ENCODE peak calls at places on chromosomes 12 and 14, in six cellular contexts. M, E, N, F, K and D are unnamed samples.

GRCh38 chr12:127162307-127162706 is 1104.7 kb upstream of the TMEM132C start:
- DNase-seq in M (no peak), E (no peak), N (no peak), F (no peak), K (no peak), D (no peak)

GRCh38 chr12:109583733-109584132 is 10.1 kb downstream of the MVK start:
- DNase-seq in M (no peak), E (no peak), N (no peak), F (no peak), K (no peak), D (no peak)

GRCh38 chr14:23284654-23285529 is 1.0 kb downstream of the HOMEZ start:
- DNase-seq in M (no peak), E (no peak), N (no peak), F (no peak), K (peak), D (no peak)

GRCh38 chr12:28248555-28249127 is 58.4 kb downstream of the CCDC91 start:
- DNase-seq in M (no peak), E (no peak), N (no peak), F (no peak), K (no peak), D (no peak)

GRCh38 chr14:91058017-91058675 is 2.3 kb downstream of the RPS6KA5 start:
- DNase-seq in M (no peak), E (no peak), N (no peak), F (no peak), K (no peak), D (no peak)

GRCh38 chr14:54589076-54589475 is 22.1 kb downstream of the SAMD4A start:
- DNase-seq in M (no peak), E (no peak), N (no peak), F (no peak), K (no peak), D (no peak)

GRCh38 chr14:33934043-33934750 is 16.7 kb downstream of the EGLN3 start:
- DNase-seq in M (no peak), E (no peak), N (no peak), F (no peak), K (no peak), D (no peak)

GRCh38 chr12:94162108-94162507 is 13.7 kb downstream of the PLXNC1 start:
- DNase-seq in M (no peak), E (no peak), N (no peak), F (no peak), K (no peak), D (no peak)

GRCh38 chr14:95559203-95559602 is 24.4 kb downstream of the GLRX5 start:
- DNase-seq in M (no peak), E (no peak), N (no peak), F (no peak), K (no peak), D (no peak)

GRCh38 chr14:33052899-33053400 is 114.3 kb downstream of the NPAS3 start:
- DNase-seq in M (no peak), E (no peak), N (no peak), F (no peak), K (no peak), D (no peak)

GRCh38 chr14:31582286-31582691 is 21.1 kb downstream of the NUBPL start:
- DNase-seq in M (no peak), E (no peak), N (no peak), F (no peak), K (no peak), D (no peak)

GRCh38 chr12:11941601-11942360 is 129.0 kb upstream of the BCL2L14 start:
- DNase-seq in M (no peak), E (no peak), N (peak), F (no peak), K (no peak), D (peak)

GRCh38 chr14:71354801-71355200 is 447.5 kb downstream of the PCNX1 start:
- DNase-seq in M (no peak), E (no peak), N (no peak), F (peak), K (no peak), D (no peak)

GRCh38 chr12:52055781-52056711 is 4.8 kb downstream of the NR4A1 start:
- DNase-seq in M (peak), E (no peak), N (no peak), F (no peak), K (no peak), D (peak)

GRCh38 chr14:71539660-71540285 is 392.5 kb upstream of the RGS6 start:
- DNase-seq in M (no peak), E (no peak), N (no peak), F (no peak), K (no peak), D (no peak)

GRCh38 chr12:54657048-54657696 is 9.0 kb upstream of the DCD start:
- DNase-seq in M (no peak), E (no peak), N (no peak), F (no peak), K (no peak), D (peak)

GRCh38 chr12:115752151-115752550 is 525.3 kb downstream of the MED13L start:
- DNase-seq in M (no peak), E (no peak), N (no peak), F (no peak), K (no peak), D (no peak)

GRCh38 chr12:93569656-93570551 is 2.6 kb upstream of the SOCS2 start:
- DNase-seq in M (peak), E (peak), N (peak), F (peak), K (peak), D (peak)

GRCh38 chr12:86137936-86138335 is 118.3 kb downstream of the MGAT4C start:
- DNase-seq in M (no peak), E (no peak), N (no peak), F (no peak), K (no peak), D (no peak)

GRCh38 chr14:26820578-26820977 is 222.7 kb upstream of the NOVA1 start:
- DNase-seq in M (no peak), E (no peak), N (no peak), F (no peak), K (no peak), D (no peak)

GRCh38 chr14:93965968-93966474 is 10.3 kb downstream of the ASB2 start:
- DNase-seq in M (no peak), E (no peak), N (no peak), F (no peak), K (no peak), D (no peak)

GRCh38 chr12:59055204-59055839 is 135.0 kb upstream of the LRIG3 start:
- DNase-seq in M (no peak), E (no peak), N (peak), F (no peak), K (no peak), D (no peak)

GRCh38 chr12:72540811-72541210 is 268.6 kb downstream of the TRHDE start:
- DNase-seq in M (no peak), E (no peak), N (no peak), F (no peak), K (no peak), D (no peak)

GRCh38 chr12:58906917-58907316 is 13.4 kb downstream of the LRIG3 start:
- DNase-seq in M (no peak), E (no peak), N (no peak), F (no peak), K (no peak), D (no peak)

GRCh38 chr12:104213952-104214351 is 1.6 kb upstream of the TXNRD1 start:
- DNase-seq in M (no peak), E (no peak), N (no peak), F (no peak), K (no peak), D (no peak)

GRCh38 chr14:54975856-54976255 is 51.0 kb downstream of the WDHD1 start:
- DNase-seq in M (no peak), E (no peak), N (no peak), F (no peak), K (no peak), D (no peak)

GRCh38 chr12:50201987-50202521 is 34.9 kb upstream of the CERS5 start:
- DNase-seq in M (peak), E (no peak), N (peak), F (peak), K (no peak), D (no peak)

GRCh38 chr12:8609061-8609570 is 3.5 kb downstream of the AICDA start:
- DNase-seq in M (no peak), E (no peak), N (peak), F (peak), K (peak), D (no peak)

GRCh38 chr14:101037021-101037817 is 133.7 kb upstream of the RTL1 start:
- DNase-seq in M (no peak), E (no peak), N (no peak), F (no peak), K (no peak), D (no peak)

GRCh38 chr14:74932401-74932901 is 9.4 kb upstream of the RPS6KL1 start:
- DNase-seq in M (no peak), E (peak), N (no peak), F (no peak), K (no peak), D (no peak)

GRCh38 chr12:74111688-74112360 is 425.8 kb upstream of the ATXN7L3B start:
- DNase-seq in M (no peak), E (no peak), N (peak), F (peak), K (no peak), D (no peak)

GRCh38 chr12:108826807-108827721 is 30.3 kb downstream of the SSH1 start:
- DNase-seq in M (no peak), E (no peak), N (no peak), F (no peak), K (no peak), D (no peak)

GRCh38 chr12:42660968-42661937 is 71.7 kb upstream of the PRICKLE1 start:
- DNase-seq in M (no peak), E (no peak), N (no peak), F (no peak), K (no peak), D (no peak)

GRCh38 chr12:70719672-70720420 is 82.6 kb upstream of the PTPRB start:
- DNase-seq in M (no peak), E (peak), N (peak), F (peak), K (peak), D (no peak)

GRCh38 chr14:96423012-96423411 is 31.1 kb downstream of the AK7 start:
- DNase-seq in M (no peak), E (no peak), N (no peak), F (no peak), K (no peak), D (no peak)

GRCh38 chr12:59164991-59165718 is 244.9 kb upstream of the LRIG3 start:
- DNase-seq in M (no peak), E (no peak), N (peak), F (no peak), K (no peak), D (no peak)

GRCh38 chr12:52924764-52925716 is 20.2 kb upstream of the KRT8 start:
- DNase-seq in M (peak), E (no peak), N (peak), F (peak), K (no peak), D (no peak)

GRCh38 chr12:110741371-110741770 is 1.3 kb downstream of the PPP1CC start:
- DNase-seq in M (no peak), E (no peak), N (no peak), F (no peak), K (peak), D (no peak)